ENCODE peak calls at places on chromosomes 16 and 17, in ten cellular contexts. N is astrocyte of the spinal cord; L is activated T-cell treated with anti-CD3 and anti-CD28 coated beads for 1 hour; C is cardiac septum; I is T-helper 9 cell; P is activated CD8-positive, alpha-beta memory T cell treated with anti-CD3 and anti-CD28 coated beads, Interleukin-2, amount 50 U/mL, for 48 hours; T is GM10248; K is AG08395; U is Calu3; R is HEK293T. B is an unnamed sample.

GRCh38 chr16:80375973-80376372 is 164.8 kb upstream of the DYNLRB2 start:
- DNase-seq in L (no peak), K (no peak), C (no peak), I (no peak), T (no peak), R (no peak), N (peak), U (no peak), P (no peak), B (no peak)

GRCh38 chr16:29850998-29851397 is 12.0 kb downstream of the CDIPT start:
- DNase-seq in R (no peak), U (no peak), C (no peak), K (no peak), I (no peak), L (no peak), P (no peak), T (no peak), N (no peak), B (no peak)

GRCh38 chr17:42969006-42969581 is 4.8 kb upstream of the AARSD1 start:
- DNase-seq in K (no peak), C (no peak), N (peak), U (no peak), L (no peak), T (no peak), P (no peak), R (no peak), I (no peak), B (no peak)

GRCh38 chr16:51374346-51374745 is 223.3 kb upstream of the SALL1 start:
- DNase-seq in U (no peak), K (peak), C (no peak), L (no peak), I (no peak), N (peak), P (no peak), R (no peak), T (no peak), B (no peak)

GRCh38 chr16:3149630-3150345 is 15.0 kb downstream of the ZNF213 start:
- DNase-seq in L (peak), I (peak), N (peak), T (peak), K (peak), C (peak), U (peak), R (peak), P (peak), B (no peak)

GRCh38 chr17:9021985-9022552 is 759 bp downstream of the NTN1 start:
- DNase-seq in T (peak), I (no peak), N (no peak), P (peak), U (no peak), C (no peak), R (peak), L (no peak), K (no peak), B (no peak)

GRCh38 chr17:2580156-2580555 is 13.3 kb upstream of the PAFAH1B1 start:
- DNase-seq in I (no peak), K (no peak), L (no peak), C (no peak), N (no peak), T (no peak), U (no peak), R (no peak), P (no peak), B (no peak)

GRCh38 chr16:30065943-30066881 is 652 bp downstream of the ALDOA start:
- DNase-seq in L (no peak), K (peak), U (peak), P (peak), I (no peak), N (no peak), C (no peak), R (no peak), T (no peak), B (no peak)

GRCh38 chr17:79269620-79270019 is 195.0 kb downstream of the ENGASE start:
- DNase-seq in N (no peak), L (no peak), P (no peak), T (no peak), K (no peak), R (no peak), I (no peak), U (no peak), C (no peak), B (no peak)

GRCh38 chr17:59287452-59287851 is 44.0 kb upstream of the YPEL2 start:
- DNase-seq in R (no peak), L (no peak), N (peak), K (no peak), C (no peak), T (no peak), U (no peak), P (no peak), I (no peak), B (no peak)

GRCh38 chr16:49602201-49603041 is 228.8 kb downstream of the C16orf78 start:
- DNase-seq in K (no peak), I (no peak), R (no peak), C (peak), T (no peak), U (no peak), P (peak), N (no peak), L (no peak), B (no peak)

GRCh38 chr16:87426423-87427215 is 34.5 kb downstream of the MAP1LC3B start:
- DNase-seq in L (no peak), C (peak), N (no peak), P (no peak), K (no peak), T (no peak), R (no peak), U (no peak), I (no peak), B (no peak)

GRCh38 chr17:8755590-8756255 is 2.6 kb downstream of the SPDYE4 start:
- DNase-seq in N (no peak), U (no peak), P (peak), C (no peak), T (no peak), R (no peak), I (no peak), K (no peak), L (no peak), B (no peak)

GRCh38 chr16:83912152-83912948 is 13.4 kb downstream of the MLYCD start:
- DNase-seq in R (no peak), P (no peak), U (no peak), T (no peak), K (no peak), N (no peak), I (no peak), C (no peak), L (no peak), B (no peak)

GRCh38 chr17:68133370-68134045 is 98.0 kb downstream of the KPNA2 start:
- DNase-seq in U (no peak), I (no peak), T (no peak), L (no peak), R (no peak), N (no peak), C (no peak), K (no peak), P (no peak), B (no peak)

GRCh38 chr17:63941751-63942150 is 9.6 kb upstream of the CD79B start:
- DNase-seq in K (no peak), P (no peak), I (no peak), N (no peak), R (no peak), C (no peak), T (no peak), U (no peak), L (no peak), B (no peak)

GRCh38 chr16:17395849-17396480 is 74.8 kb downstream of the XYLT1 start:
- DNase-seq in P (no peak), C (no peak), K (no peak), T (no peak), U (peak), L (no peak), I (no peak), R (no peak), N (no peak), B (no peak)

GRCh38 chr16:71311553-71312158 is 22.5 kb upstream of the CMTR2 start:
- DNase-seq in C (no peak), R (peak), L (peak), K (peak), P (peak), U (peak), T (peak), I (no peak), N (peak), B (no peak)

GRCh38 chr16:81566245-81567007 is 121.8 kb downstream of the CMIP start:
- DNase-seq in K (no peak), U (no peak), L (no peak), I (no peak), T (no peak), N (no peak), P (no peak), C (no peak), R (no peak), B (no peak)

GRCh38 chr16:87369796-87370719 is 13.5 kb downstream of the FBXO31 start:
- DNase-seq in K (no peak), L (no peak), T (no peak), C (no peak), N (no peak), R (no peak), I (no peak), U (no peak), P (no peak), B (no peak)

GRCh38 chr16:23907457-23907902 is 71.7 kb downstream of the PRKCB start:
- DNase-seq in N (no peak), T (no peak), U (no peak), P (no peak), K (no peak), I (no peak), C (no peak), R (no peak), L (no peak), B (no peak)